ENCODE peak calls at places on chromosomes 2 and 18, in seven cellular contexts. J is left colon; P is A549; C is endothelial cell; Z is occipital lobe; L is AG08396; F is stimulated activated CD8-positive, alpha-beta memory T cell treated with anti-CD3 and anti-CD28 coated beads, Interleukin-4, amount 100 ng/mL, for 1 hour. M is an unnamed sample.

GRCh38 chr2:70104231-70105111 is 17.2 kb downstream of the PCBP1 start:
- DNase-seq in J (peak), P (no peak), C (peak), Z (no peak), L (peak), F (no peak), M (peak)

GRCh38 chr2:38446418-38446817 is 69.3 kb upstream of the ATL2 start:
- DNase-seq in J (no peak), P (no peak), C (no peak), Z (no peak), L (no peak), F (no peak), M (no peak)

GRCh38 chr18:22112215-22112614 is 57.2 kb upstream of the GATA6 start:
- DNase-seq in J (no peak), P (no peak), C (no peak), Z (no peak), L (no peak), F (no peak), M (no peak)

GRCh38 chr2:230955163-230955779 is 30.2 kb upstream of the GPR55 start:
- DNase-seq in J (no peak), P (no peak), C (no peak), Z (no peak), L (no peak), F (no peak), M (no peak)

GRCh38 chr2:11187733-11188132 is 32.5 kb downstream of the SLC66A3 start:
- DNase-seq in J (no peak), P (no peak), C (no peak), Z (no peak), L (no peak), F (no peak), M (no peak)

GRCh38 chr2:145158051-145158586 is 638.2 kb upstream of the ZEB2 start:
- DNase-seq in J (no peak), P (peak), C (no peak), Z (no peak), L (peak), F (no peak), M (peak)

GRCh38 chr2:237262838-237263771 is 150.9 kb downstream of the COL6A3 start:
- DNase-seq in J (no peak), P (no peak), C (no peak), Z (no peak), L (no peak), F (no peak), M (peak)

GRCh38 chr18:57780318-57781127 is 22.6 kb downstream of the ATP8B1 start:
- DNase-seq in J (no peak), P (no peak), C (no peak), Z (no peak), L (peak), F (no peak), M (peak)

GRCh38 chr18:13532406-13533075 is 193.8 kb downstream of the FAM210A start:
- DNase-seq in J (no peak), P (no peak), C (no peak), Z (no peak), L (no peak), F (no peak), M (no peak)

GRCh38 chr18:23106575-23106974 is 28.7 kb upstream of the CABLES1 start:
- DNase-seq in J (peak), P (peak), C (no peak), Z (no peak), L (peak), F (no peak), M (peak)

GRCh38 chr18:21741511-21742322 is 1.1 kb downstream of the MIB1 start:
- DNase-seq in J (peak), P (no peak), C (peak), Z (no peak), L (peak), F (no peak), M (no peak)

GRCh38 chr18:72041313-72042032 is 502.7 kb downstream of the CBLN2 start:
- DNase-seq in J (no peak), P (no peak), C (no peak), Z (no peak), L (no peak), F (no peak), M (no peak)

GRCh38 chr2:25586726-25587144 is 86.6 kb downstream of the DTNB start:
- DNase-seq in J (no peak), P (no peak), C (no peak), Z (no peak), L (no peak), F (no peak), M (peak)

GRCh38 chr2:241349941-241350340 is 6.1 kb upstream of the FARP2 start:
- DNase-seq in J (no peak), P (no peak), C (no peak), Z (no peak), L (no peak), F (no peak), M (no peak)

GRCh38 chr2:70962211-70962884 is 16.1 kb upstream of the ANKRD53 start:
- DNase-seq in J (peak), P (no peak), C (no peak), Z (no peak), L (no peak), F (no peak), M (no peak)

M was measured in HFFc6.